ENCODE peak calls at places on chromosomes 7 and 10, in ten cellular contexts. D is astrocyte of the spinal cord, I is Calu3, X is OCI-LY7, C is GM20000, E is upper lobe of right lung, O is left ventricle myocardium inferior, N is A549, A is mesothelial cell of epicardium, F is AG04450. S is an unnamed sample.

GRCh38 chr7:158098125-158099030 is 489.2 kb downstream of the PTPRN2 start:
- DNase-seq in D (no peak), I (no peak), X (no peak), C (no peak), E (peak), O (no peak), N (no peak), A (no peak), F (no peak), S (peak)

GRCh38 chr7:142053988-142054387 is 57.5 kb upstream of the MGAM2 start:
- DNase-seq in D (peak), I (no peak), X (no peak), C (no peak), E (no peak), O (no peak), N (no peak), A (no peak), F (no peak), S (no peak)

GRCh38 chr7:2012044-2012900 is 220.5 kb downstream of the MAD1L1 start:
- DNase-seq in D (no peak), I (no peak), X (no peak), C (no peak), E (peak), O (peak), N (no peak), A (no peak), F (no peak), S (peak)

GRCh38 chr10:13110908-13111307 is 10.9 kb downstream of the OPTN start:
- DNase-seq in D (no peak), I (no peak), X (no peak), C (no peak), E (no peak), O (no peak), N (no peak), A (no peak), F (no peak), S (no peak)

GRCh38 chr7:88306590-88307048 is at the start of gene STEAP4:
- DNase-seq in D (peak), I (peak), X (no peak), C (no peak), E (peak), O (peak), N (peak), A (peak), F (no peak), S (peak)

GRCh38 chr7:121006731-121007315 is 18.3 kb downstream of the CPED1 start:
- DNase-seq in D (peak), I (no peak), X (no peak), C (no peak), E (no peak), O (no peak), N (no peak), A (no peak), F (no peak), S (no peak)

GRCh38 chr10:99279626-99280111 is 44.0 kb upstream of the HPSE2 start:
- DNase-seq in D (no peak), I (no peak), X (no peak), C (no peak), E (no peak), O (no peak), N (peak), A (no peak), F (no peak), S (no peak)

GRCh38 chr10:27558612-27559020 is 54.5 kb downstream of the RAB18 start:
- DNase-seq in D (peak), I (peak), X (peak), C (peak), E (no peak), O (peak), N (peak), A (peak), F (peak), S (no peak)

GRCh38 chr7:51288896-51289607 is 27.6 kb downstream of the COBL start:
- DNase-seq in D (no peak), I (peak), X (no peak), C (no peak), E (no peak), O (no peak), N (no peak), A (no peak), F (no peak), S (no peak)

GRCh38 chr7:111784311-111784710 is 222.0 kb upstream of the IMMP2L start:
- DNase-seq in D (no peak), I (no peak), X (no peak), C (no peak), E (no peak), O (no peak), N (no peak), A (no peak), F (no peak), S (no peak)

GRCh38 chr7:391411-391951 is 101.5 kb downstream of the FOXL3 start:
- DNase-seq in D (no peak), I (no peak), X (no peak), C (no peak), E (peak), O (peak), N (no peak), A (peak), F (no peak), S (peak)

GRCh38 chr7:30478349-30479228 is at the start of gene NOD1:
- DNase-seq in D (peak), I (peak), X (peak), C (peak), E (peak), O (peak), N (peak), A (peak), F (no peak), S (peak)

DNA sequence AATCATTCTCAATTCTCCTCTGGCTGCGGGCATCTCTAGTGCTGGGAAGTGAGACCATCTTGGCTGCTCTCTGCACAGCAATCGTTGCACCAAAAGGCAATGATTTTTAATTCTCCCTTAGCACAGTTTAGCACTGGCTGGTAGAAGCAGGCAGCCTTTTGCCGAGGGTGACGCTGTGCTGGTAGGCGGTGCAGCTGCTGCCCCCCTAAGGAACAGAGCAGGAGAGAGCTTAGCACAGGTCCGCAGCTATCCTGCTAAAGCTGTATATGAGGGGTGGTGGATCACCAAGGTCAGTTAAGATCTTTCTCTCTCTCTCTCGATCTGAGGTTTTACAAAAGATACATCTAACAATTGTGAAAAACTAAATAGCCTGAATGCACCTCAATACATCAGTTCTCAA is 390.1 kb downstream of the GATA3 start:
- DNase-seq in D (no peak), I (no peak), X (no peak), C (peak), E (no peak), O (no peak), N (no peak), A (no peak), F (no peak), S (no peak)
- TF ChIP-seq CTCF in D (no peak), I (no peak), X (no peak), C (no peak), E (peak), O (no peak), N (no peak), A (no peak), F (no peak), S (no peak)

DNA sequence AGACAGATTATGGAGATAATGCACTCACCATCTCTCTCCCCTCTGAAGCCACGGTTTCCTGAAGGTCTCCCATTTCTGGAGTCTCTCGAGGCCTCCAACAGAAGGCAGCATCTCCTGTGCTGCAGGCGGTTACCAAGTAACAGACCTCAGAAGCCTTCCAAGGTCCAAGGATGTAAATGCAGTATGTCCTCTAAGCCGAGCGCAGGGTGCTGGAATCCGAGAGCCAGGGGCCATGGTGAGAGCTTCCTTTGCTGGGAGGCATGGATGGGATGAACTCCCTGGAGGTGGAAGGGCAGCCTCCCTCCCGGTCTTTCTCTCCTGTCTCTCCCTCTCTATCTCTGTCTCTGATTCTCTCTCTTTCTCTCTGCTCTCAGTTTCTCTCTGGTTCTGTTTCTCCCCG is 79.8 kb downstream of the ADARB2 start:
- DNase-seq in D (no peak), I (no peak), X (no peak), C (no peak), E (no peak), O (no peak), N (no peak), A (no peak), F (no peak), S (no peak)
- TF ChIP-seq CTCF in D (no peak), I (no peak), X (no peak), C (no peak), E (no peak), O (no peak), N (no peak), A (no peak), F (no peak), S (no peak)

DNA sequence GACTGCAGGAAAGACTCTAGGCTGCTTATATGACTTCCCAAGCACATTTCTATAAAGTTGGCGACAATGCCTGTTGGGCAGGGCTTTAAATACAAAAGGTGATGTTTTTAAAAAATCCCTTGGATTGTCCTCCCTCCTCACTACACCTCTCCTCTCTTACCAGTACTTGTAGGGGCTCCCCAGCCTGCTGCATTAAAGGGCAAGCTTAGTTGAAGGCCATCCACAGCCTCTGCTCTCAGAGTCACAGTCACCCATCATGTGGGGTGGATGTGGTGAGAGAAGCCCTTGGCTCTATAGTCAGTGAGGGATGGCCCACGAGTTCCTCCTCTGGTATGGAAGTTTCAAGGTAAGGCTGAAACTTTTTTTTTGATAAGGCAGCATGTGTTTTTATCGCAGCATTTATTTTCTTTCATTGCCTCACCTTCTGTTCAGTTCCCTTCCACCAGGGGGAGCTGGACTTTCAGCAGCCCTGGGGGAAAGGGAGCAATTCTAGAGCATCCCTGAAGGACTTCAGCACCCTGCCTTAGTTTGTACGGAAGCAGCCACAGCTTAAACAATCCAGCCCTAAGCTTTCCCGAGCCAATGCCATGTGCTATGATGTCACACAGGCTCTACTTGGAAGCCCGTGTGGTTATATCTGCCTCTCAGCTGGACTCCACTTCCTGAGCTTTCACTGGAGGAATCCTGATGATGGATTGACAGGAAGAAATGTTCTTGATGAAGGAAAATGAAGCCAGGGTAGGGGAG is 131.9 kb downstream of the CALCR start:
- DNase-seq in D (peak), I (peak), X (peak), C (peak), E (no peak), O (no peak), N (peak), A (no peak), F (no peak), S (no peak)
- TF ChIP-seq CTCF in D (peak), I (peak), X (peak), C (peak), E (peak), O (peak), N (peak), A (peak), F (peak), S (peak)

DNA sequence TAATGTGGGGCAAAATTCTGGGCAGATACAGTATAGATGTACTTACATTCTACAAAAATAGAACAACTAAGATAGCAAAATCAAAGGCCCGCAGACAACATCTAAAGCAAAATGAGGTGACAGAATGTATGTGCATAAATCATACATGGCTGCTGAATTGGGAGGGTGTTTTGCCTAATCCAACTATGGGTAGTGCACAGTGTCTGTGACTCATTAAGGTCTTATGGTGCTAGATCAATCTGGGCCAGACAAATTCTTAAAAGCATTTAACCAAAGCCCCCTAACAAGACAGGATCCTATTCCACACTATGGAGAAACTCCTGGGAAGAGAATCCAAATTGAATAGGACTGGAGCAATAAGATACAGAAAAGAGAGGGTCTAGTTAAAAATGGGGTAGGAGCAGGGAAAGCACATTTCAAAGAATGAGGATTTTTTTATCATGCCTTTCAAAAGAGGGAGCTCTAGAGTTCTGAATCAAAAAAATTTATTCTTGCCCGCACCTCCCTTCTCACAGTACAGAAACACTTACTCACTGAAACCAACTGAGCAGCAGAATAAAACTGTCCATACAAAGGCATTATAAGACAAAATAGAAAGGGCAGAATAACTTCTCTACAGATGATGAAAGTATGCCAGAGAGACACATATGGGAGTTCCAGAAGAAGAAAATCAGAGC is 181.3 kb downstream of the RNLS start:
- DNase-seq in D (peak), I (no peak), X (no peak), C (no peak), E (no peak), O (no peak), N (no peak), A (no peak), F (no peak), S (no peak)
- TF ChIP-seq CTCF in D (peak), I (no peak), X (peak), C (no peak), E (peak), O (peak), N (peak), A (no peak), F (peak), S (no peak)

GRCh38 chr7:96300981-96301380 is 20.9 kb downstream of the SLC25A13 start:
- DNase-seq in D (no peak), I (no peak), X (no peak), C (no peak), E (no peak), O (no peak), N (no peak), A (no peak), F (no peak), S (no peak)
- TF ChIP-seq CTCF in D (no peak), I (no peak), X (no peak), C (no peak), E (no peak), O (no peak), N (no peak), A (no peak), F (no peak), S (no peak)

DNA sequence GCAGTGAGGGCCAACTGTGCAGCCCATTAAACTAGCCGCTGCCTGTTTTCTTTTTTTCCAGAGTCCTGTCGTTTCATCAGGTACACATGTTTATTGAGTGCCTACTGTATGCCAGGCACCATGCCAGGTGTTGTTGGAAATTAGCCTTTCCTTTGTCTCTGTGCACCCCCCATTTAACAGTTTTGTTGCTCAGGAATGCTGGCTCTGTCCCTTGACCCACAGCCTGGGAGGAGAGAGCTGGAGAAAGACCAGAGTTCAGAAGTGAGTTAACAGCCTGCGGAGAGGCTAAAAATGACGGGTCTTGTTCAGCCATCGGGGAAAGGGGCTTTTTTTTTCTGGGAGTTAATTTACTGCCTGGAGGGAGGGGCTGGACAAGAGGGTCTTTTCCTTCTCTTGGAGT is 1.3 kb downstream of the LRMDA start:
- DNase-seq in D (no peak), I (no peak), X (no peak), C (no peak), E (no peak), O (no peak), N (no peak), A (no peak), F (no peak), S (no peak)
- TF ChIP-seq CTCF in D (no peak), I (no peak), X (no peak), C (no peak), E (no peak), O (no peak), N (no peak), A (no peak), F (no peak), S (no peak)

DNA sequence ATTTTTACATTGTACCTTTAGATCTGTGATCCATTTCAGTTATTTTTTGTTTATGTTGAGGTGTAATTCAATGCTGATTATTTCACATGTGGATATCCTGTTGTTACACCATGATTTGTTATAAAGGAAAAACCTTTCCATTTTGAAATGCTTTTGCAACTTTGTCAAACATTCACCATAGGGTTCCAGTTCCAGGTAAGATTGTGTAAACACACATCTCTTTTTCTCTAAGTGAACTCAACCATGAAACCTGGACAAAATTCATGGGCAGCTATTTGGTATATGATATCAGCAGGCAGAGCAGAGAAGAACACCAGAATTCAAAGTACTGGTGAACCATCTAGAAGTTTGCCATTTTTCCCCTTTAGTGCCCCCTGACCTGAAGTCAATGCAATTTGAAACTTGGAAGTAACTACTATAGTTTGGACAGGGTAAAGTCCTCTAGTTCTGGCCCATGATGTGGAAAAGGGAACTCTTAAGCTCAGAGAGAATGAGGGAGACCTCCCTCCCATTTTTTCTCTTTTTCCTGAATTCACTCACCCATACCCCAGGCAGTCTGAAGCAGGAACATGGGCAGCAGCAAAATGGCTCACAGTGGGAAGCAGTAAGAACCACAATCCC is 446.1 kb downstream of the ATRNL1 start:
- DNase-seq in D (no peak), I (no peak), X (no peak), C (no peak), E (no peak), O (no peak), N (no peak), A (no peak), F (no peak), S (no peak)
- TF ChIP-seq CTCF in D (no peak), I (no peak), X (no peak), C (no peak), E (no peak), O (no peak), N (no peak), A (no peak), F (no peak), S (no peak)

S was measured in spleen.